ENCODE peak calls at places on chromosomes 2 and 18, in four cellular contexts. Z is esophagus squamous epithelium, S is choroid plexus epithelial cell, F is breast epithelium. O is an unnamed sample.
A peak's percentile ranks its signal among the peaks of the same experiment; 100 is the strongest.

GRCh38 chr2:206368933-206369569 is 74.3 kb upstream of the ADAM23 start:
- DNase-seq in F (no peak), Z (no peak), S (no peak), O (no peak)

GRCh38 chr2:132621131-132621875 is 48.7 kb downstream of the LYPD1 start:
- DNase-seq in S (no peak), F (no peak), Z (no peak), O (no peak)

GRCh38 chr2:109475531-109476210 is 138.1 kb downstream of the SEPTIN10 start:
- DNase-seq in S (peak; percentile 71), F (no peak), Z (no peak), O (peak; percentile 66)

GRCh38 chr2:71513096-71513495 is 59.7 kb downstream of the DYSF start:
- DNase-seq in F (no peak), Z (no peak), S (no peak), O (no peak)

GRCh38 chr18:70553245-70553960 is 264.6 kb downstream of the SOCS6 start:
- DNase-seq in Z (no peak), F (no peak), S (no peak), O (no peak)

GRCh38 chr2:226190479-226191252 is 609.0 kb downstream of the IRS1 start:
- DNase-seq in Z (no peak), F (no peak), S (peak; percentile 75), O (peak; percentile 80)

GRCh38 chr2:239891692-239892091 is 133.4 kb downstream of the NDUFA10 start:
- DNase-seq in F (no peak), Z (no peak), S (no peak), O (no peak)

GRCh38 chr18:46037512-46038305 is 34.4 kb downstream of the PSTPIP2 start:
- DNase-seq in S (no peak), Z (no peak), F (no peak), O (no peak)

GRCh38 chr2:10005461-10005860 is 37.9 kb upstream of the KLF11 start:
- DNase-seq in Z (no peak), F (no peak), S (no peak), O (no peak)

GRCh38 chr18:33495278-33495677 is 54.8 kb upstream of the CCDC178 start:
- DNase-seq in F (no peak), Z (no peak), S (peak; percentile 54), O (peak; percentile 64)

GRCh38 chr2:219289537-219290361 is 10.6 kb downstream of the DNAJB2 start:
- DNase-seq in S (peak; percentile 98), F (peak; percentile 67), Z (no peak), O (peak; percentile 90)

GRCh38 chr2:226868331-226868730 is 32.5 kb downstream of the RHBDD1 start:
- DNase-seq in Z (no peak), F (no peak), S (peak; percentile 51), O (peak; percentile 5)

GRCh38 chr2:72953976-72954375 is 36.7 kb downstream of the EMX1 start:
- DNase-seq in Z (no peak), S (no peak), F (no peak), O (no peak)

GRCh38 chr2:203535078-203535783 is at the start of gene RAPH1:
- DNase-seq in Z (no peak), F (peak; percentile 62), S (peak; percentile 87), O (peak; percentile 88)

GRCh38 chr2:241207151-241207550 is 18.7 kb downstream of the ANO7 start:
- DNase-seq in S (no peak), Z (no peak), F (no peak), O (no peak)

GRCh38 chr2:3130444-3130843 is 247.2 kb downstream of the EIPR1 start:
- DNase-seq in Z (no peak), S (no peak), F (no peak), O (no peak)

GRCh38 chr2:27946530-27946929 is 56.0 kb downstream of the BABAM2 start:
- DNase-seq in F (no peak), S (no peak), Z (no peak), O (no peak)

GRCh38 chr2:44689516-44689915 is 252.0 kb upstream of the SIX3 start:
- DNase-seq in F (no peak), Z (no peak), S (no peak), O (no peak)

DNA sequence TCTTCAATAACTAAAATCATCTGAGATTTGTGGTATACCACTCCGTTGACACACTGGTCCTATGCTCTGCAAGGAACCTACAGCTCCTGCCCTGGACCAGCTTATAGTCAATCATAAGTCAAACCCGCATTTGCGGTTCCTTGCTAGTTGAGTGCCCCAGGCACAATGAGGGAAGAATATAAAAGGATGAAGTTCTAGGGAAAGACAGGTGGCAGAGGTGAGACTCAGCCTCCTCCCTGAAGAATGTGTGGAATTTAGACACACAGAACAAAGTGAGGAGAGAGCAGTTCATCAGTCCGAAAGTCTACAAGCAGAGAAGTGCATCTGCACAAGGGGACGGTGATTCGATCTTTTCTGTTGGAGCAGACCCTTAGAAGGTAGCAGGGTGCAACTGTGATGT is 615.0 kb upstream of the FANCL start:
- DNase-seq in Z (no peak), F (no peak), S (no peak), O (no peak)
- H3K4me3 ChIP-seq in Z (no peak overlapping the region), F (no peak overlapping the region), S (no peak overlapping the region), O (no peak overlapping the region)

DNA sequence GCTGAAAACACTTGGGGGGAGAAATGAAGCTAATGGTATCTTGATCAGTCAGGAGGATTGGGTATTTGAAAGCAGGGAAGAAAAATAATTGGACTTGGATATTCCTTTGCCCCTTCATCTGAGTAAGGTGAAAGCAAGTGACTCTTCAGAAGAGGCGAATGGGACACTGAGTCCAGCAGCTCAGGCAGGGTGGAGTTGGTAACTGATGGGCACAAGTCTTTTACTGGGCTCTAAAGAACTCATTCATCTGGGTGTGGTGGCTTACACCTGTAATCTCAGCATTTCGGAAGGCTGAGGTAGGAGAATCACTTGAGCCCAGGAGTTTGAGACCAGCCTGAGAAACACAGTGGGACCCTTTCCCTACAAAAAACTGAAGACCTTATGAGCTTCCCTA is 11.2 kb downstream of the CFLAR start:
- DNase-seq in F (no peak), S (no peak), Z (no peak), O (no peak)
- H3K4me3 ChIP-seq in F (peak overlapping the region; percentile 49), S (no peak overlapping the region), Z (peak overlapping the region; percentile 12), O (no peak overlapping the region)

GRCh38 chr2:222426836-222427130 is 2.4 kb downstream of the SGPP2 start:
- DNase-seq in S (no peak), Z (no peak), F (no peak), O (no peak)
- H3K4me3 ChIP-seq in S (no peak overlapping the region), Z (no peak overlapping the region), F (no peak overlapping the region), O (no peak overlapping the region)

GRCh38 chr2:101124684-101125366 is 26.4 kb downstream of the TBC1D8 start:
- DNase-seq in F (no peak), Z (no peak), S (peak; percentile 85), O (peak; percentile 66)
- H3K4me3 ChIP-seq in F (peak overlapping the region; percentile 17), Z (no peak overlapping the region), S (no peak overlapping the region), O (no peak overlapping the region)

GRCh38 chr2:75657794-75658193 is 11.2 kb downstream of the MRPL19 start:
- DNase-seq in Z (no peak), S (no peak), F (no peak), O (no peak)
- H3K4me3 ChIP-seq in Z (no peak overlapping the region), S (no peak overlapping the region), F (no peak overlapping the region), O (no peak overlapping the region)

DNA sequence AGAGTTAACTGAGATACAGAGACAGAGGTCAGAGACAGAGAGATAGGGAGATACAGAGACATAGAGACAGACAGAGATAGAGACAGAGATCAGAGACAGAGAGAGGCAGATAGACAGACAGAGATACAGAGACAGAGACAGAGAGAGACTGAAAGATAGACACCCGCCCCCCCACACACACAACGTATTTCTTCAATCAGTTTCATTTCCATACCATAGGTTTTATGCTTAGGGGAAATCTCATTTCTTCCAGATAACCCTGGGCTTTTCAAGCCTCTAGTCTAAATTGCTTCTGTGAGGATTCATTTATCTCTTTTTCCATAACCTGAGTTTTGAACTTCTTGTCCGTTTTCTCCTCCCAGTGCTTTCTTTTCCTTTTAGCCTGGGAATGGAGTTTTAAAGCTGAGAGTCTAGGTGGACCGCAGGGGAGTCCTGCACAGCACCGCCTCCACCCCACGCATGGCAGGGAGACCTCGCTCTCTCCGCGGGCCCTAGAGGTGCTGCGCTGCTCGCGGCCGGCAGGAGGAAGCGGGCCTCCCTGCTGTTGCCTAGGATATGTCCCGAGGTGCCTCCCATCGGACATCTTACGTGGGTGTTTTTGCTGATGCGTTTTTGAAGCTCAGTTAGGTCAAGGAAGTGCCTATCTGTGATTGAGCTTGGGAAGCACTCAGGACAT is 94.7 kb downstream of the CD8B2 start:
- DNase-seq in Z (no peak), S (peak; percentile 74), F (no peak), O (peak; percentile 49)
- H3K4me3 ChIP-seq in Z (no peak overlapping the region), S (peak overlapping the region; percentile 51), F (peak overlapping the region; percentile 62), O (peak overlapping the region; percentile 36)

GRCh38 chr2:11997142-11997541 is 250.7 kb downstream of the LPIN1 start:
- DNase-seq in Z (no peak), F (no peak), S (no peak), O (no peak)
- H3K4me3 ChIP-seq in Z (no peak overlapping the region), F (no peak overlapping the region), S (no peak overlapping the region), O (no peak overlapping the region)

O was measured in astrocyte of the spinal cord.